ENCODE peak calls at places on chromosomes 11 and 22, in seven cellular contexts. H, U, K, G, S, Q and X are unnamed samples.
A peak's percentile ranks its signal among the peaks of the same experiment; 100 is the strongest.

GRCh38 chr11:114180301-114181055 is 115.7 kb upstream of the NNMT start:
- DNase-seq in Q (no peak), S (peak; percentile 20), G (peak; percentile 65), H (no peak), K (peak; percentile 6), U (no peak), X (peak; percentile 44)

GRCh38 chr11:72238040-72238450 is 5.9 kb downstream of the PHOX2A start:
- DNase-seq in H (peak; percentile 85), Q (peak; percentile 54), U (peak; percentile 61), K (peak; percentile 40), S (peak; percentile 46), G (peak; percentile 76), X (peak; percentile 58)

GRCh38 chr22:49328076-49328475 is 499.6 kb downstream of the BRD1 start:
- DNase-seq in H (no peak), S (no peak), U (no peak), Q (no peak), G (no peak), K (no peak), X (no peak)

GRCh38 chr22:35972559-35972958 is 56.1 kb downstream of the RBFOX2 start:
- DNase-seq in K (no peak), U (no peak), S (no peak), G (no peak), Q (no peak), H (no peak), X (no peak)

GRCh38 chr11:126172596-126173038 is 38.8 kb downstream of the RPUSD4 start:
- DNase-seq in S (peak; percentile 46), K (peak; percentile 89), U (no peak), G (no peak), H (no peak), Q (no peak), X (no peak)

GRCh38 chr11:34178422-34178821 is 73.0 kb downstream of the NAT10 start:
- DNase-seq in S (no peak), Q (no peak), U (no peak), H (no peak), G (no peak), K (no peak), X (no peak)

GRCh38 chr11:66008095-66008467 is 3.7 kb upstream of the CST6 start:
- DNase-seq in Q (no peak), G (no peak), S (no peak), H (no peak), K (no peak), U (no peak), X (no peak)

GRCh38 chr11:7846003-7846402 is 49.3 kb upstream of the OR5P2 start:
- DNase-seq in K (no peak), U (no peak), H (no peak), Q (no peak), G (no peak), S (no peak), X (peak; percentile 57)

GRCh38 chr11:86145439-86146156 is 76.7 kb upstream of the PICALM start:
- DNase-seq in G (no peak), S (no peak), Q (no peak), U (no peak), H (no peak), K (no peak), X (no peak)

GRCh38 chr22:29480512-29481264 is 670 bp downstream of the NEFH start:
- DNase-seq in U (peak; percentile 47), Q (peak; percentile 26), S (peak; percentile 50), H (no peak), K (peak; percentile 83), G (no peak), X (peak; percentile 14)